ENCODE peak calls at places on chromosome 20, in eight cellular contexts. T is uterus, O is breast epithelium, H is A549, S is mucosa of descending colon, B is esophagus muscularis mucosa, I is cardiac muscle cell, D is body of pancreas. R is an unnamed sample. For H3K4me1, the result is how much of the 10 kb centered on the place peaks cover.

GRCh38 chr20:10771435-10772140 is 97.8 kb upstream of the JAG1 start:
- DNase-seq in S (no peak), I (peak), B (peak), T (no peak), D (no peak), O (no peak), H (no peak), R (no peak)

GRCh38 chr20:54606384-54606783 is 131.0 kb downstream of the DOK5 start:
- DNase-seq in I (no peak), S (no peak), H (no peak), O (no peak), D (no peak), T (no peak), B (peak), R (no peak)

GRCh38 chr20:8082025-8082424 is 50.0 kb upstream of the PLCB1 start:
- DNase-seq in T (no peak), I (peak), H (peak), B (no peak), S (no peak), O (no peak), D (no peak), R (no peak)

GRCh38 chr20:6566821-6567220 is 200.7 kb upstream of the BMP2 start:
- DNase-seq in B (no peak), S (no peak), T (no peak), O (no peak), H (no peak), I (peak), D (no peak), R (no peak)

GRCh38 chr20:17223553-17223952 is 3.3 kb upstream of the PCSK2 start:
- DNase-seq in H (no peak), D (no peak), T (no peak), S (no peak), O (no peak), B (no peak), I (no peak), R (no peak)

GRCh38 chr20:34473262-34473883 is 42.8 kb upstream of the DYNLRB1 start:
- DNase-seq in O (no peak), T (peak), S (peak), I (peak), B (no peak), H (peak), D (peak), R (peak)

GRCh38 chr20:6700563-6701328 is 66.7 kb upstream of the BMP2 start:
- DNase-seq in H (no peak), I (no peak), D (peak), B (peak), S (peak), O (no peak), T (peak), R (peak)

GRCh38 chr20:39851459-39851858 is 837.6 kb downstream of the MAFB start:
- DNase-seq in I (peak), T (no peak), H (no peak), D (no peak), B (no peak), O (no peak), S (no peak), R (no peak)

GRCh38 chr20:1388253-1388652 is 4.6 kb downstream of the FKBP1A start:
- DNase-seq in B (no peak), O (no peak), T (no peak), S (no peak), I (no peak), H (no peak), D (no peak), R (no peak)

GRCh38 chr20:23166563-23166962 is 80.4 kb upstream of the CD93 start:
- DNase-seq in S (no peak), I (no peak), B (peak), O (no peak), H (no peak), D (no peak), T (no peak), R (no peak)

GRCh38 chr20:57566399-57566798 is 5.5 kb downstream of the PCK1 start:
- DNase-seq in S (no peak), B (no peak), I (no peak), H (no peak), O (no peak), T (no peak), D (no peak), R (no peak)

GRCh38 chr20:32737371-32738223 is 5.7 kb downstream of the COMMD7 start:
- DNase-seq in T (no peak), H (no peak), B (no peak), O (no peak), D (no peak), S (no peak), I (peak), R (peak)

GRCh38 chr20:21719592-21720214 is 14.2 kb downstream of the PAX1 start:
- DNase-seq in O (no peak), D (peak), B (peak), S (no peak), I (peak), T (no peak), H (peak), R (peak)

GRCh38 chr20:31587545-31588389 is 17.3 kb upstream of the ID1 start:
- DNase-seq in S (peak), T (no peak), I (peak), O (no peak), B (no peak), D (no peak), H (no peak), R (peak)

GRCh38 chr20:53751394-53752368 is 158.0 kb upstream of the ZNF217 start:
- DNase-seq in H (peak), B (no peak), S (no peak), O (no peak), D (no peak), I (peak), T (no peak), R (peak)

GRCh38 chr20:33401042-33401921 is at the start of gene CDK5RAP1:
- DNase-seq in H (peak), I (peak), O (peak), D (peak), B (peak), T (peak), S (peak), R (peak)

GRCh38 chr20:33112547-33113386 is 33.3 kb downstream of the BPIFB4 start:
- DNase-seq in D (no peak), S (no peak), B (no peak), H (no peak), T (no peak), I (no peak), O (no peak), R (no peak)

GRCh38 chr20:57938158-57939108 is 228.6 kb upstream of the PMEPA1 start:
- DNase-seq in T (no peak), S (no peak), H (no peak), I (peak), O (no peak), B (no peak), D (no peak), R (peak)

GRCh38 chr20:55685848-55686247 is 319.5 kb downstream of the CBLN4 start:
- DNase-seq in H (no peak), B (no peak), S (no peak), I (no peak), T (no peak), O (no peak), D (no peak), R (no peak)

GRCh38 chr20:63107449-63108200 is 100.9 kb upstream of the BHLHE23 start:
- DNase-seq in D (no peak), T (no peak), S (peak), H (no peak), O (no peak), B (no peak), I (no peak), R (no peak)

GRCh38 chr20:5545381-5545941 is 204.7 kb upstream of the SHLD1 start:
- DNase-seq in S (no peak), I (no peak), H (no peak), D (no peak), O (no peak), B (no peak), T (no peak), R (no peak)

GRCh38 chr20:61980647-61981583 is 84.8 kb downstream of the TAF4 start:
- DNase-seq in S (no peak), I (peak), B (no peak), H (peak), O (peak), T (no peak), D (peak), R (no peak)

DNA sequence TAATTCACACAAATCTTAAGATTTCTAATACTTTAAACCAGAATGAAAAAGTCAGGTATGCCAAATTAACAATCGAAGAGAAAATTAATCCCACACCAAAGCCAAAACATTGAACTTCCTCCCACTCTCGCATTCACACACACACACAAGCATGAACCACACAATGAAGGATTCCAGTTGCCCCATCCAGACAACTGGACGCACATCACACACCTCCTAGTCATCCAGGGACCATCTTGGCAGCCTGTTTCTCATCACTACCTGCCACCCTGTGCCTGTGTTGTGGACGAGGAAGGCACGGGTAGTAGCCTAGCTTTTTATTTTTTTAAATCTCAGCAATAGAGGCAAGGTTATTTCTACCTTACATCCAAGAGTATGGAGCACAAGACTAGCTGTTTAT is 15.2 kb downstream of the B4GALT5 start:
- DNase-seq in T (no peak), H (no peak), O (no peak), B (no peak), I (no peak), D (no peak), S (no peak), R (no peak)
- H3K4me1 ChIP-seq in T (under half), H (half or more), O (under half), B (half or more), I (under half), D (half or more), S (under half), R (half or more)

GRCh38 chr20:64114356-64114971 is 7.1 kb upstream of the NPBWR2 start:
- DNase-seq in S (no peak), O (no peak), I (no peak), D (no peak), H (no peak), T (no peak), B (no peak), R (no peak)
- H3K4me1 ChIP-seq in S (under half), O (under half), I (under half), D (under half), H (under half), T (under half), B (under half), R (under half)

DNA sequence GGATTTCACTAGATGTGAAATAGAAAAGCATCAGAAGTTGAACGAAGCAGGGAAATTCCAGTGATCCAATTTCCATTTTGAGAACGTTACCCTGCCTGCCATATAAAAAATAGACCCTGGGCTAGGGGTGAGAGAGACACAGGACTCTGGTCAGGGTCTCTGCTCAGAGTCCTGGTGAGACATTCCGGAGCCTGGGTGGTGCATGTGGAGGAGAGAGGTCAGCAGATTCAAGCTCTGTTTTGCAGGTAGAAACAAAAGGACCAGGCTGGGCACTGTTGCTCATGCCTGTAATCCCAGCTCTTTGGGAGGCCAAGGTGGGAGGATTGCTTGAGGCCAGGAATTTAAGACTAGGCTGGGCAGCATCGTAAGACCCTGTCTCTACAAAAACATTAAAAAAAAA is 17.9 kb downstream of the PKIG start:
- DNase-seq in I (no peak), S (no peak), B (no peak), D (no peak), H (no peak), O (no peak), T (no peak), R (no peak)
- H3K4me1 ChIP-seq in I (under half), S (under half), B (half or more), D (under half), H (under half), O (under half), T (under half), R (half or more)

GRCh38 chr20:51637241-51637640 is 94.7 kb upstream of the NFATC2 start:
- DNase-seq in H (no peak), S (no peak), I (no peak), D (no peak), B (no peak), T (no peak), O (no peak), R (no peak)

GRCh38 chr20:51641866-51642265 is 99.3 kb upstream of the NFATC2 start:
- DNase-seq in I (no peak), S (no peak), O (no peak), B (no peak), H (no peak), T (no peak), D (no peak), R (no peak)

GRCh38 chr20:51639206-51639832 is 96.8 kb upstream of the NFATC2 start:
- DNase-seq in I (peak), H (peak), S (peak), B (no peak), D (peak), T (peak), O (no peak), R (peak)

GRCh38 chr20:51643390-51643789 is 100.9 kb upstream of the NFATC2 start:
- DNase-seq in D (no peak), B (no peak), H (no peak), O (no peak), S (no peak), T (no peak), I (no peak), R (peak)

GRCh38 chr20:51640743-51641142 is 98.2 kb upstream of the NFATC2 start:
- DNase-seq in H (no peak), T (no peak), B (no peak), D (no peak), O (no peak), I (no peak), S (no peak), R (no peak)
- H3K4me1 ChIP-seq in H (under half), T (under half), B (under half), D (under half), O (under half), I (under half), S (under half), R (under half)

GRCh38 chr20:37316116-37316774 is 26.8 kb downstream of the MANBAL start:
- DNase-seq in D (peak), H (no peak), T (no peak), O (no peak), S (no peak), I (no peak), B (no peak), R (no peak)

GRCh38 chr20:37316775-37317170 is 27.3 kb downstream of the MANBAL start:
- DNase-seq in H (no peak), I (no peak), T (no peak), O (no peak), S (no peak), D (no peak), B (no peak), R (no peak)

GRCh38 chr20:37317316-37317715 is 27.9 kb downstream of the MANBAL start:
- DNase-seq in B (no peak), H (no peak), D (no peak), I (no peak), T (no peak), S (no peak), O (no peak), R (no peak)

GRCh38 chr20:37319120-37319717 is 26.7 kb upstream of the SRC start:
- DNase-seq in H (no peak), D (no peak), I (no peak), S (no peak), O (no peak), T (no peak), B (no peak), R (no peak)

DNA sequence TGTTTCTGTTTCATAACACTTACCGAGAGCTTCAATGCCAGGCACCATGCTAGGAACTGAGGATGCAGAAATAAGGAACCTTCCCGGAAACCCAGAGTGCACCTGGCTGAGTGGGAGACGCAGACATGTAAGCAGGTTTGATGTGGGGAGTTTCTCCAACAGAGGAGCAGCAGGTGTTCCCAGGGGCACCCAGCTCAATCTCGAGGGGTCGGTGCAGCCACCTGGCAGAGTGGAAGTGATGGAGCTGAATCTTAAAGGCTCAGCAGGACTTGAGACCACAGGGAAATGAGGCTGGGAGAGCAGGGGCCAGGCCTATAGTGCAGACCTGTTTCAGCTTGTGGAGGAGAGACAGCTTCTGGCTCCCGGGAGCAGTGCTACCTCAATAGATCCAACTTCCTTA is 27.9 kb upstream of the SRC start:
- DNase-seq in D (no peak), H (no peak), T (no peak), B (no peak), O (no peak), S (no peak), I (no peak), R (no peak)
- H3K4me1 ChIP-seq in D (under half), H (under half), T (under half), B (under half), O (under half), S (under half), I (under half), R (under half)

DNA sequence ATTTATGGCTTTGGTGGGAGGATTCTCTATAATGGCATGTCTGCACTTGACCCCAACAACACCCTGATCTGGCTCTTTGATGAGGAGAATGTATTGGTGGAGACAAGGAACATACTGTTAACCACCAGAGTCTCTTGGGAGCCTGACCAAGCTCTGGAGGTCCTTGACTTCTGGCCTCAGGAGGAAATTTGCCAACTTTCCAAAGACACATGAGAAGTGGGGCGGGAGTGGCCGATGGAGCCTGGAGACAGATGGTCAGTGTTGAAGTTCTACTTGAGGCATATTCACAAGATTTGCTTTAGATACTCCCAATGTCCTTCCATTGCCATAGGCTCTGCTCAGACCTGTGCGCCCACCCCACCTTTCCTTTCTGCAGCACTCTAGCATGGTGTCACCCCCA is 240.9 kb downstream of the SLC24A3 start:
- DNase-seq in S (no peak), D (no peak), B (no peak), O (no peak), I (no peak), H (no peak), T (no peak), R (no peak)
- H3K4me1 ChIP-seq in S (under half), D (under half), B (under half), O (under half), I (under half), H (under half), T (under half), R (under half)

DNA sequence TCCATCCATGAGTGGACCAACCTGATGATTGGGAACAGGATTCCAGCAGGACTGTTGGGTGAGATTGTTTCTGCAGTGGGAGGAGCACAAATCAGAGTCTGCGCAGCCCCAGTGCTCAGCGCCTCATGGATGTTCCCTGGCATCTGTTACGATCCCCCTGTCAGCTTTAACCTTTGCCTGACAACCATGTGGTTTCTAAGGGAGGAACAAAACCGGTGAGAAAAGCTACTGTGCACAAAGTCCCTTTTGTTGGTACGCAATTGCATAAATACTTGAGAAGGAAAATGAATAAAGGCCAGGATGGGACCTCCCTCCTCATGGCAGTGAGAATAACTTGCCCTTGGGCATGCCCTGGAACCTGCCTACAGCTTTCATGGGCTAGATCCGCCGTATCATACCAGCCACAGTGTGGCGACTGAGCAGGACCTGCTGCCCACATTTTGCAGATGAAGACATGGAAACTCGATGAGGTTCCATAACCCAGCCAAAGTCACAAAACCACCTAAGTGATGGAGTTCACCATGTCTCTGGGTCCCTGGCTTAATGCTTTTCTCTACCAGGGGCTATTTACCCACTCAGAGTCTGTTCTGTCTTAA is 81.0 kb downstream of the RIN2 start:
- DNase-seq in H (no peak), D (no peak), B (no peak), I (no peak), O (no peak), S (no peak), T (no peak), R (no peak)
- H3K4me1 ChIP-seq in H (under half), D (under half), B (under half), I (under half), O (under half), S (under half), T (under half), R (under half)

GRCh38 chr20:46683068-46683477 is 6.2 kb downstream of the TP53RK start:
- DNase-seq in H (no peak), O (no peak), I (peak), T (no peak), S (no peak), D (no peak), B (no peak), R (peak)

GRCh38 chr20:46682063-46682821 is 7.0 kb downstream of the TP53RK start:
- DNase-seq in S (no peak), T (no peak), O (no peak), B (no peak), D (no peak), H (no peak), I (no peak), R (no peak)

GRCh38 chr20:46683939-46684750 is 5.1 kb downstream of the TP53RK start:
- DNase-seq in S (no peak), B (no peak), H (no peak), I (peak), O (peak), T (peak), D (peak), R (peak)

GRCh38 chr20:46681032-46681854 is 8.0 kb downstream of the TP53RK start:
- DNase-seq in O (peak), H (peak), S (peak), B (no peak), T (peak), I (peak), D (peak), R (peak)

DNA sequence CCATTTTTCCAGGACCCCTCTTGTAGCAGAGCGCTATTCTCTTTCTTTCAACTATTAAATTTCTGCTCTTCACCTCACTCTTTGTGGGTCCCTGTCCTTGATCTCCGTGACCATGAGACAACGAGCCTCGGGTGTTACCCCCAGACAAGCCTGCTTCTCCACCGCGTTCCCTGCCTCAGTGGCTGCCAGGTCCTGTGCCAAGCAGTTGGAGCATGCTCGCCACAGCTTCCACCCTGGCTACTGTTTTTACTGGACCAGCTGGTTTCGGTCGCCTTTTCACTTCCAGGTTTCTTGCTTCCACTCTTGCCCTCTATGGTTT is 5.7 kb downstream of the TP53RK start:
- DNase-seq in O (no peak), B (no peak), H (no peak), I (no peak), T (no peak), D (no peak), S (no peak), R (no peak)
- H3K4me1 ChIP-seq in O (under half), B (half or more), H (under half), I (under half), T (under half), D (half or more), S (under half), R (under half)

R was measured in endothelial cell of umbilical vein.